ENCODE peak calls at places on chromosomes 7 and 10, in seven cellular contexts. K, R, P, Y, E, A and L are unnamed samples.

GRCh38 chr10:20105931-20106330 is 289.7 kb downstream of the PLXDC2 start:
- DNase-seq in K (no peak), R (no peak), P (no peak), Y (no peak), E (no peak), A (no peak), L (no peak)

GRCh38 chr7:158321056-158321700 is 266.4 kb downstream of the PTPRN2 start:
- DNase-seq in K (no peak), Y (no peak), R (no peak), A (no peak), E (no peak), P (no peak), L (no peak)

GRCh38 chr7:97004931-97005763 is at the start of gene DLX6:
- DNase-seq in K (no peak), R (no peak), Y (no peak), P (peak; percentile 53), E (no peak), A (peak; percentile 96), L (peak; percentile 93)

GRCh38 chr7:111852081-111852480 is 289.8 kb upstream of the IMMP2L start:
- DNase-seq in E (no peak), R (no peak), K (no peak), A (no peak), P (no peak), Y (no peak), L (no peak)

GRCh38 chr7:12402365-12402725 is 1.3 kb downstream of the VWDE start:
- DNase-seq in Y (no peak), R (no peak), K (no peak), E (no peak), P (no peak), A (no peak), L (no peak)

GRCh38 chr10:35585356-35585755 is 19.8 kb upstream of the GJD4 start:
- DNase-seq in R (no peak), E (no peak), A (no peak), Y (no peak), K (no peak), P (no peak), L (no peak)

GRCh38 chr7:142960955-142961512 is 1.1 kb downstream of the KEL start:
- DNase-seq in Y (no peak), E (no peak), A (no peak), P (no peak), R (no peak), K (no peak), L (no peak)

GRCh38 chr7:43643842-43644241 is 60.9 kb downstream of the STK17A start:
- DNase-seq in P (no peak), E (no peak), A (no peak), K (no peak), R (no peak), Y (no peak), L (no peak)

GRCh38 chr7:16803881-16804673 is 722 bp downstream of the AGR2 start:
- DNase-seq in Y (no peak), A (no peak), R (no peak), K (no peak), E (no peak), P (peak; percentile 9), L (no peak)

GRCh38 chr7:117190104-117190503 is 132.8 kb downstream of the WNT2 start:
- DNase-seq in E (no peak), A (no peak), R (no peak), P (no peak), K (no peak), Y (no peak), L (no peak)

GRCh38 chr10:59337254-59337653 is 25.1 kb downstream of the FAM13C start:
- DNase-seq in K (no peak), E (peak; percentile 53), A (no peak), R (no peak), Y (no peak), P (peak; percentile 32), L (no peak)

GRCh38 chr7:94274828-94275227 is 119.9 kb upstream of the COL1A2 start:
- DNase-seq in R (no peak), E (no peak), P (no peak), A (no peak), Y (no peak), K (no peak), L (no peak)

GRCh38 chr10:126177414-126178030 is 210.8 kb downstream of the ADAM12 start:
- DNase-seq in Y (no peak), R (no peak), E (no peak), K (no peak), A (no peak), P (peak; percentile 65), L (no peak)

GRCh38 chr7:142603870-142604448 is 145.3 kb upstream of the PRSS1 start:
- DNase-seq in E (no peak), R (peak; percentile 51), P (peak; percentile 66), Y (peak; percentile 10), A (peak; percentile 17), K (peak; percentile 62), L (peak; percentile 34)

GRCh38 chr10:47024399-47025252 is 113.4 kb downstream of the PTPN20 start:
- DNase-seq in R (peak; percentile 81), P (peak; percentile 51), A (peak; percentile 43), Y (peak; percentile 72), E (peak; percentile 36), K (peak; percentile 88), L (peak; percentile 84)

GRCh38 chr10:119449760-119450461 is 92.6 kb downstream of the RGS10 start:
- DNase-seq in E (no peak), Y (no peak), P (peak; percentile 56), A (peak; percentile 19), K (no peak), R (peak; percentile 84), L (no peak)

GRCh38 chr7:150830957-150831356 is 21.4 kb upstream of the AOC1 start:
- DNase-seq in Y (no peak), E (no peak), A (no peak), R (peak; percentile 68), P (no peak), K (no peak), L (no peak)

GRCh38 chr10:86733260-86733671 is 23.2 kb upstream of the BMPR1A start:
- DNase-seq in P (peak; percentile 43), K (no peak), A (no peak), Y (no peak), E (no peak), R (no peak), L (no peak)

GRCh38 chr10:45446858-45447257 is 72.8 kb downstream of the ALOX5 start:
- DNase-seq in Y (no peak), K (no peak), R (no peak), E (no peak), A (no peak), P (no peak), L (no peak)

GRCh38 chr7:131123991-131124629 is 203.6 kb upstream of the MKLN1 start:
- DNase-seq in Y (peak; percentile 56), E (no peak), R (no peak), A (no peak), P (no peak), K (peak; percentile 76), L (no peak)

GRCh38 chr10:23530079-23530478 is 91.2 kb downstream of the OTUD1 start:
- DNase-seq in Y (no peak), E (no peak), P (peak; percentile 16), A (peak; percentile 5), K (no peak), R (no peak), L (no peak)